ENCODE peak calls at places on chromosomes 1 and 21, in six cellular contexts. C is vagina, T is tibial nerve, R is heart right ventricle, E is transverse colon, W is left lung. L is an unnamed sample.

GRCh38 chr1:194776657-194777056 is 1590.2 kb upstream of the B3GALT2 start:
- DNase-seq in W (no peak), C (no peak), E (no peak), R (no peak), T (no peak), L (no peak)

GRCh38 chr21:34743831-34744230 is 75.0 kb downstream of the CLIC6 start:
- DNase-seq in T (peak; percentile 41), W (peak; percentile 43), E (peak; percentile 32), C (no peak), R (peak; percentile 6), L (no peak)

GRCh38 chr1:63601061-63601460 is 7.8 kb downstream of the PGM1 start:
- DNase-seq in W (no peak), T (no peak), C (no peak), E (no peak), R (no peak), L (no peak)

GRCh38 chr1:19466112-19466561 is 19.2 kb downstream of the CAPZB start:
- DNase-seq in C (no peak), R (no peak), W (no peak), E (no peak), T (no peak), L (no peak)

GRCh38 chr1:26305667-26306289 is 658 bp downstream of the UBXN11 start:
- DNase-seq in E (no peak), C (no peak), W (no peak), R (no peak), T (no peak), L (no peak)

GRCh38 chr1:44464361-44464760 is 59.3 kb downstream of the RNF220 start:
- DNase-seq in E (no peak), R (no peak), W (no peak), T (no peak), C (no peak), L (no peak)

GRCh38 chr1:63004868-63005267 is 220.9 kb downstream of the ATG4C start:
- DNase-seq in W (no peak), C (no peak), R (no peak), E (no peak), T (no peak), L (no peak)

GRCh38 chr1:78650114-78650513 is 483 bp downstream of the IFI44 start:
- DNase-seq in W (no peak), E (no peak), C (no peak), R (no peak), T (no peak), L (no peak)

GRCh38 chr1:159088566-159089183 is 12.1 kb upstream of the AIM2 start:
- DNase-seq in T (no peak), E (no peak), W (no peak), R (no peak), C (no peak), L (no peak)

GRCh38 chr1:218485241-218485928 is 140.2 kb downstream of the TGFB2 start:
- DNase-seq in W (no peak), R (no peak), E (no peak), C (no peak), T (no peak), L (no peak)

GRCh38 chr21:43653626-43654025 is 5.7 kb downstream of the HSF2BP start:
- DNase-seq in C (no peak), R (no peak), W (no peak), E (no peak), T (no peak), L (no peak)

GRCh38 chr1:145778146-145778540 is 45.8 kb downstream of the RNF115 start:
- DNase-seq in C (no peak), T (no peak), E (no peak), W (no peak), R (no peak), L (no peak)

GRCh38 chr1:235766794-235767285 is 99.9 kb downstream of the LYST start:
- DNase-seq in C (no peak), R (no peak), E (no peak), T (no peak), W (no peak), L (no peak)

GRCh38 chr1:154938604-154939399 is 2.3 kb upstream of the PMVK start:
- DNase-seq in W (no peak), R (no peak), T (no peak), E (no peak), C (no peak), L (no peak)

GRCh38 chr1:199009447-199009846 is 370.6 kb downstream of the PTPRC start:
- DNase-seq in T (no peak), E (no peak), R (no peak), C (no peak), W (no peak), L (no peak)

GRCh38 chr1:30322859-30323257 is 400.5 kb downstream of the MATN1 start:
- DNase-seq in R (no peak), T (no peak), W (no peak), C (peak; percentile 31), E (no peak), L (peak; percentile 43)

GRCh38 chr1:46478721-46479485 is 10.7 kb upstream of the DMBX1 start:
- DNase-seq in E (no peak), T (no peak), W (no peak), R (no peak), C (no peak), L (no peak)

GRCh38 chr1:70497152-70497551 is 86.1 kb downstream of the CTH start:
- DNase-seq in C (no peak), W (no peak), T (no peak), R (no peak), E (no peak), L (no peak)

GRCh38 chr1:184326278-184326677 is 60.6 kb upstream of the C1orf21 start:
- DNase-seq in R (no peak), W (no peak), E (peak; percentile 47), T (no peak), C (no peak), L (no peak)

GRCh38 chr1:30713211-30713770 is 10.1 kb downstream of the MATN1 start:
- DNase-seq in E (no peak), W (no peak), T (no peak), C (no peak), R (no peak), L (no peak)

GRCh38 chr1:210233495-210234253 is 1.1 kb downstream of the SERTAD4 start:
- DNase-seq in E (peak; percentile 54), C (no peak), T (no peak), R (no peak), W (peak; percentile 63), L (no peak)

GRCh38 chr1:159790237-159790917 is 9.6 kb downstream of the DUSP23 start:
- DNase-seq in R (no peak), C (no peak), T (no peak), E (no peak), W (no peak), L (no peak)

GRCh38 chr1:42815938-42816599 is 853 bp upstream of the ERMAP start:
- DNase-seq in T (no peak), E (no peak), R (no peak), C (no peak), W (no peak), L (no peak)

GRCh38 chr1:245380790-245381535 is 226.2 kb downstream of the KIF26B start:
- DNase-seq in E (no peak), C (no peak), R (no peak), W (no peak), T (no peak), L (no peak)

GRCh38 chr1:207863893-207864535 is 46.9 kb downstream of the CD34 start:
- DNase-seq in T (no peak), E (peak; percentile 39), C (no peak), W (no peak), R (no peak), L (no peak)

GRCh38 chr1:228941673-228942072 is 206.4 kb downstream of the RHOU start:
- DNase-seq in T (no peak), E (no peak), C (no peak), R (no peak), W (no peak), L (no peak)

GRCh38 chr1:53047737-53048344 is 14.2 kb upstream of the PODN start:
- DNase-seq in E (no peak), C (no peak), W (no peak), T (no peak), R (no peak), L (no peak)

GRCh38 chr1:115426271-115426771 is 88.3 kb upstream of the NGF start:
- DNase-seq in C (no peak), E (no peak), W (peak; percentile 39), T (peak; percentile 53), R (peak; percentile 87), L (peak; percentile 91)

GRCh38 chr1:29385966-29386365 is 149.6 kb downstream of the PTPRU start:
- DNase-seq in E (no peak), R (no peak), W (no peak), C (peak; percentile 3), T (no peak), L (no peak)

GRCh38 chr21:45365608-45366241 is 39.2 kb upstream of the COL18A1 start:
- DNase-seq in W (no peak), C (no peak), E (no peak), T (no peak), R (no peak), L (no peak)
- H3K27ac ChIP-seq in W (no peak overlapping the region), C (peak overlapping the region; percentile 98), E (peak overlapping the region; percentile 89), T (peak overlapping the region; percentile 78), R (peak overlapping the region; percentile 94), L (peak overlapping the region; percentile 97)

GRCh38 chr1:226549937-226550670 is 1.5 kb downstream of the STUM start:
- DNase-seq in T (no peak), W (no peak), R (peak; percentile 55), E (peak; percentile 59), C (no peak), L (peak; percentile 82)
- TF ChIP-seq CTCF in T (no peak), W (no peak), R (no peak), E (peak; percentile 25), C (no peak), L (peak; percentile 7)

GRCh38 chr1:203598736-203599135 is 27.9 kb upstream of the ATP2B4 start:
- DNase-seq in C (no peak), E (no peak), W (no peak), R (no peak), T (no peak), L (no peak)

GRCh38 chr1:203600782-203601513 is 25.7 kb upstream of the ATP2B4 start:
- DNase-seq in R (no peak), W (no peak), T (no peak), C (no peak), E (no peak), L (no peak)

GRCh38 chr1:203597386-203598040 is 29.1 kb upstream of the ATP2B4 start:
- DNase-seq in W (no peak), T (no peak), C (no peak), R (peak; percentile 67), E (no peak), L (no peak)

GRCh38 chr1:203601717-203602309 is 24.8 kb upstream of the ATP2B4 start:
- DNase-seq in R (no peak), E (no peak), C (no peak), T (no peak), W (no peak), L (no peak)

GRCh38 chr1:203599875-203600781 is 26.5 kb upstream of the ATP2B4 start:
- DNase-seq in R (no peak), C (no peak), E (no peak), T (no peak), W (no peak), L (no peak)
- H3K4me3 ChIP-seq in R (no peak overlapping the region), C (no peak overlapping the region), E (no peak overlapping the region), T (no peak overlapping the region), W (no peak overlapping the region), L (no peak overlapping the region)

DNA sequence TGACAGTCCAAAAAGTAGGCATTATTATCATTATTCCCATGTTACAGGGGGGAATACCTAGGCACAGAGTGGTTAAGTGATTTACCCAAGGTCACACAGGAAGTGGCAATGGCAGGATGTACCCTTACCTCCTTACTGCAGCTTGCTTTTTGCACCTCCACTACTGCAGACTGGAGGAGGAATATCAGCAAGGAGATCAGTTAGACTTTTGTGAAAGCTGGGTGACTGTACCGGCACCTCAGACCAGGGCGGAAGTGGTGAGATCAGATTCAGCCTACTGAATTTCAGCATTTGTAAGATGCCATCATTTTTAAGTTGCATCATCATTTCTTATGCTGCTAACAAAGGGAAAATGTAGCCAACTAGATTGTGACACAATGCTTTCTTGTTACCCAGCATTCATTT is 4.5 kb downstream of the ADARB1 start:
- DNase-seq in R (no peak), C (no peak), W (no peak), T (no peak), E (peak; percentile 44), L (peak; percentile 73)
- H3K27ac ChIP-seq in R (no peak overlapping the region), C (no peak overlapping the region), W (peak overlapping the region; percentile 22), T (no peak overlapping the region), E (peak overlapping the region; percentile 65), L (peak overlapping the region; percentile 13)